ENCODE peak calls at places on chromosomes 2 and 18, in seven cellular contexts. M is HCT116; Q is AG08396; I is GM10248; F is stimulated activated CD8-positive, alpha-beta memory T cell treated with anti-CD3 and anti-CD28 coated beads, Interleukin-15, amount 100 ng/mL, for 48 hours; P is HFF-Myc; A is Peyer's patch. K is an unnamed sample.

GRCh38 chr2:31531101-31531500 is 49.6 kb downstream of the SRD5A2 start:
- DNase-seq in M (no peak), Q (no peak), I (no peak), F (no peak), P (no peak), A (no peak), K (no peak)

GRCh38 chr2:240498958-240499260 is 58.9 kb downstream of the ANKMY1 start:
- DNase-seq in M (no peak), Q (peak), I (no peak), F (no peak), P (no peak), A (no peak), K (no peak)

GRCh38 chr2:100137877-100138570 is 4.4 kb downstream of the AFF3 start:
- DNase-seq in M (no peak), Q (no peak), I (no peak), F (no peak), P (no peak), A (no peak), K (no peak)

GRCh38 chr18:73124165-73124564 is 256.4 kb upstream of the NETO1 start:
- DNase-seq in M (no peak), Q (no peak), I (no peak), F (no peak), P (no peak), A (no peak), K (no peak)

GRCh38 chr2:97715951-97716694 is 2.7 kb downstream of the ZAP70 start:
- DNase-seq in M (no peak), Q (no peak), I (no peak), F (no peak), P (no peak), A (no peak), K (no peak)

GRCh38 chr2:236172238-236172865 is 4.2 kb upstream of the GBX2 start:
- DNase-seq in M (no peak), Q (no peak), I (no peak), F (no peak), P (no peak), A (no peak), K (no peak)

GRCh38 chr2:155708052-155708451 is 624.5 kb downstream of the NR4A2 start:
- DNase-seq in M (peak), Q (no peak), I (no peak), F (no peak), P (no peak), A (no peak), K (no peak)

GRCh38 chr2:45494275-45494977 is 116.6 kb downstream of the SRBD1 start:
- DNase-seq in M (peak), Q (peak), I (peak), F (no peak), P (peak), A (no peak), K (peak)

GRCh38 chr2:171149986-171150693 is 10.6 kb downstream of the TLK1 start:
- DNase-seq in M (no peak), Q (no peak), I (no peak), F (peak), P (no peak), A (no peak), K (no peak)

GRCh38 chr2:38394903-38395341 is 17.8 kb upstream of the ATL2 start:
- DNase-seq in M (peak), Q (no peak), I (no peak), F (no peak), P (no peak), A (no peak), K (peak)

GRCh38 chr2:186925514-186925913 is 76.5 kb upstream of the ZSWIM2 start:
- DNase-seq in M (no peak), Q (no peak), I (no peak), F (no peak), P (no peak), A (no peak), K (no peak)

GRCh38 chr18:23992941-23993280 is 21.6 kb upstream of the TTC39C start:
- DNase-seq in M (no peak), Q (no peak), I (no peak), F (no peak), P (no peak), A (no peak), K (no peak)

GRCh38 chr18:58954986-58955385 is 90.3 kb downstream of the ZNF532 start:
- DNase-seq in M (no peak), Q (no peak), I (no peak), F (no peak), P (no peak), A (no peak), K (no peak)

GRCh38 chr2:112588611-112589045 is 4.2 kb downstream of the CHCHD5 start:
- DNase-seq in M (no peak), Q (no peak), I (no peak), F (no peak), P (no peak), A (no peak), K (no peak)

K was measured in H4.